ENCODE peak calls at places on chromosomes 2 and 18, in seven cellular contexts. One of them, this sample, is unnamed.

GRCh38 chr18:35024965-35025364 is 16.2 kb upstream of the MAPRE2 start:
- DNase-seq in GM12892: no peak
- DNase-seq in K562: no peak
- DNase-seq in SK-N-SH: no peak
- DNase-seq in HepG2: peak
- DNase-seq in GM12878: no peak
- DNase-seq in H1: no peak
- DNase-seq in this sample: no peak

GRCh38 chr2:15625344-15626036 is 33.8 kb downstream of the DDX1 start:
- DNase-seq in GM12878: no peak
- DNase-seq in GM12892: no peak
- DNase-seq in K562: no peak
- DNase-seq in HepG2: no peak
- DNase-seq in SK-N-SH: no peak
- DNase-seq in H1: no peak
- DNase-seq in this sample: no peak

GRCh38 chr2:71071681-71072398 is 3.4 kb downstream of the NAGK start:
- DNase-seq in H1: no peak
- DNase-seq in SK-N-SH: no peak
- DNase-seq in HepG2: no peak
- DNase-seq in GM12878: peak
- DNase-seq in K562: peak
- DNase-seq in GM12892: peak
- DNase-seq in this sample: peak

GRCh38 chr2:169247231-169247630 is 115.1 kb downstream of the LRP2 start:
- DNase-seq in K562: no peak
- DNase-seq in H1: no peak
- DNase-seq in HepG2: no peak
- DNase-seq in GM12878: no peak
- DNase-seq in SK-N-SH: no peak
- DNase-seq in GM12892: no peak
- DNase-seq in this sample: no peak

GRCh38 chr2:163347982-163348842 is 387.6 kb downstream of the FIGN start:
- DNase-seq in HepG2: no peak
- DNase-seq in GM12892: no peak
- DNase-seq in K562: no peak
- DNase-seq in SK-N-SH: no peak
- DNase-seq in GM12878: no peak
- DNase-seq in H1: peak
- DNase-seq in this sample: no peak

GRCh38 chr18:48892146-48892855 is 58.5 kb downstream of the SMAD7 start:
- DNase-seq in GM12892: no peak
- DNase-seq in HepG2: no peak
- DNase-seq in GM12878: no peak
- DNase-seq in H1: no peak
- DNase-seq in SK-N-SH: no peak
- DNase-seq in K562: no peak
- DNase-seq in this sample: no peak

GRCh38 chr18:4172491-4172890 is 282.6 kb downstream of the DLGAP1 start:
- DNase-seq in GM12878: no peak
- DNase-seq in HepG2: no peak
- DNase-seq in SK-N-SH: no peak
- DNase-seq in GM12892: no peak
- DNase-seq in K562: no peak
- DNase-seq in H1: no peak
- DNase-seq in this sample: no peak

GRCh38 chr2:216619411-216620393 is 13.5 kb upstream of the IGFBP2 start:
- DNase-seq in K562: no peak
- DNase-seq in HepG2: peak
- DNase-seq in SK-N-SH: peak
- DNase-seq in H1: peak
- DNase-seq in GM12878: no peak
- DNase-seq in GM12892: no peak
- DNase-seq in this sample: no peak

GRCh38 chr18:48828713-48829442 is 121.9 kb downstream of the SMAD7 start:
- DNase-seq in GM12878: no peak
- DNase-seq in SK-N-SH: peak
- DNase-seq in GM12892: no peak
- DNase-seq in K562: peak
- DNase-seq in H1: peak
- DNase-seq in HepG2: no peak
- DNase-seq in this sample: no peak

GRCh38 chr2:43025709-43026290 is 200.6 kb downstream of the ZFP36L2 start:
- DNase-seq in K562: no peak
- DNase-seq in SK-N-SH: no peak
- DNase-seq in GM12892: no peak
- DNase-seq in GM12878: no peak
- DNase-seq in H1: no peak
- DNase-seq in HepG2: no peak
- DNase-seq in this sample: no peak

GRCh38 chr2:189559579-189560272 is 20.9 kb downstream of the SLC40A1 start:
- DNase-seq in GM12892: no peak
- DNase-seq in K562: no peak
- DNase-seq in GM12878: no peak
- DNase-seq in H1: no peak
- DNase-seq in SK-N-SH: no peak
- DNase-seq in HepG2: no peak
- DNase-seq in this sample: no peak

GRCh38 chr2:182713611-182714010 is 2.4 kb upstream of the DNAJC10 start:
- DNase-seq in K562: no peak
- DNase-seq in HepG2: no peak
- DNase-seq in GM12892: no peak
- DNase-seq in GM12878: no peak
- DNase-seq in H1: no peak
- DNase-seq in SK-N-SH: no peak
- DNase-seq in this sample: no peak

GRCh38 chr2:136362676-136363390 is 244.9 kb upstream of the CXCR4 start:
- DNase-seq in K562: no peak
- DNase-seq in SK-N-SH: no peak
- DNase-seq in GM12892: peak
- DNase-seq in GM12878: no peak
- DNase-seq in H1: no peak
- DNase-seq in HepG2: no peak
- DNase-seq in this sample: no peak

GRCh38 chr18:34848695-34849094 is 138.6 kb downstream of the DTNA start:
- DNase-seq in H1: no peak
- DNase-seq in K562: no peak
- DNase-seq in HepG2: no peak
- DNase-seq in GM12878: no peak
- DNase-seq in GM12892: no peak
- DNase-seq in SK-N-SH: no peak
- DNase-seq in this sample: no peak

GRCh38 chr2:8379134-8379533 is 302.7 kb upstream of the ID2 start:
- DNase-seq in HepG2: no peak
- DNase-seq in SK-N-SH: no peak
- DNase-seq in GM12892: no peak
- DNase-seq in H1: no peak
- DNase-seq in GM12878: no peak
- DNase-seq in K562: no peak
- DNase-seq in this sample: no peak

GRCh38 chr2:176709541-176709951 is 440.3 kb downstream of the MTX2 start:
- DNase-seq in SK-N-SH: no peak
- DNase-seq in GM12878: no peak
- DNase-seq in GM12892: no peak
- DNase-seq in HepG2: no peak
- DNase-seq in K562: no peak
- DNase-seq in H1: no peak
- DNase-seq in this sample: no peak

GRCh38 chr2:105800036-105800755 is 55.5 kb downstream of the NCK2 start:
- DNase-seq in GM12892: no peak
- DNase-seq in HepG2: peak
- DNase-seq in K562: no peak
- DNase-seq in GM12878: no peak
- DNase-seq in SK-N-SH: no peak
- DNase-seq in H1: no peak
- DNase-seq in this sample: no peak

GRCh38 chr2:88181511-88181910 is 11.4 kb downstream of the THNSL2 start:
- DNase-seq in GM12878: no peak
- DNase-seq in K562: no peak
- DNase-seq in SK-N-SH: no peak
- DNase-seq in GM12892: no peak
- DNase-seq in HepG2: no peak
- DNase-seq in H1: no peak
- DNase-seq in this sample: no peak
- TF ChIP-seq TAF1 in GM12878: no peak
- TF ChIP-seq TAF1 in K562: no peak
- TF ChIP-seq TAF1 in SK-N-SH: no peak
- TF ChIP-seq TAF1 in GM12892: no peak
- TF ChIP-seq TAF1 in HepG2: no peak
- TF ChIP-seq TAF1 in H1: no peak
- TF ChIP-seq TAF1 in this sample: no peak

DNA sequence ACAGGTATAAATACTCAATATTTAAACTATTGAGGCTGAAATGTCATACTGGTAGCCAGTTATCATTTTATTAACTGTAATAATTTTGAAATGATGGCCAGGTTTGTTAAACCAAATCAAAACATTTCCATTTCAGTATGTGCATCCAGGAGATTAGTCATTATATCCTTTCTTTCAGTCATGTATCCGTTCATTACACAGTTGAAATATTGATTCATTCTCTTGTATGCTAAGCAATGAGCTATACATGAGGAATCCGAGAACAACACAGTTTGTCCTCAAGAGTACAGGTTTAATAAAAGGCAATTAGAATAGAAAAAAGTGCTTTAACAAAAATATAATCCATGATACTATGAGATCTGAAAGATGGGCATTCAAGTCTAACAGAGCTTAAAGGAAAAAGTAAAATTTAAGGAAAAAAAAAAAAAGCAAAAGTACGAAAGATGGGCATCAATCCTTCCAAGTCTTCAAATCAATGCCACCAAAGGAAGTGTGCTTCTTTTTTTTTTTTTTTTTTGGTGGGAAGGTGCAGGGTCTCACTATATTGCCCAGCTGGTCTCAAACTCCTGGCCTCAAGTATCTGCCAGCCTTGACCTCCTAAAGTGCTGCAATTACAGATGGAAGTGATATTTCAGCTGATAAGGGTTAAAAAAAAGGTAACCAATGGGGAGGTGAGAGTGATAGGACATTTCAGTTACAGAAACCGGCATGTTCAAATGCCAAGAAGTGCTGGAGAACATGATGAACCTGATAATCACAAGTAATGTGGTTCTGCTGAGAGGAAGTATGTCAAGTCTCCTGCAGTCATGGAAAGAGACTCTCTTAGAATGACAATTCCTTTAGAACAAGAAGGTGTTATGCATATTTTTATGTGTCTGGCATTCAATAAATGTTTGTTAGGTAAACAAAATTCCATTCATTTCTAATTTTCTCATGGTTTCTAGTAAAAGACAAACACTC is 35.8 kb downstream of the PUM2 start:
- DNase-seq in H1: no peak
- DNase-seq in GM12892: no peak
- DNase-seq in SK-N-SH: no peak
- DNase-seq in GM12878: no peak
- DNase-seq in HepG2: no peak
- DNase-seq in K562: no peak
- DNase-seq in this sample: no peak
- TF ChIP-seq TAF1 in H1: no peak
- TF ChIP-seq TAF1 in GM12892: no peak
- TF ChIP-seq TAF1 in SK-N-SH: no peak
- TF ChIP-seq TAF1 in GM12878: no peak
- TF ChIP-seq TAF1 in HepG2: no peak
- TF ChIP-seq TAF1 in K562: no peak
- TF ChIP-seq TAF1 in this sample: no peak

GRCh38 chr2:157304811-157305712 is 20.6 kb downstream of the ERMN start:
- DNase-seq in GM12892: no peak
- DNase-seq in HepG2: no peak
- DNase-seq in H1: no peak
- DNase-seq in K562: no peak
- DNase-seq in SK-N-SH: no peak
- DNase-seq in GM12878: no peak
- DNase-seq in this sample: no peak

GRCh38 chr2:157305713-157306110 is 19.9 kb downstream of the ERMN start:
- DNase-seq in HepG2: no peak
- DNase-seq in GM12878: no peak
- DNase-seq in GM12892: no peak
- DNase-seq in H1: no peak
- DNase-seq in SK-N-SH: no peak
- DNase-seq in K562: no peak
- DNase-seq in this sample: no peak

GRCh38 chr2:157303612-157304011 is 22.0 kb downstream of the ERMN start:
- DNase-seq in H1: no peak
- DNase-seq in GM12892: no peak
- DNase-seq in GM12878: no peak
- DNase-seq in SK-N-SH: no peak
- DNase-seq in K562: no peak
- DNase-seq in HepG2: no peak
- DNase-seq in this sample: no peak

GRCh38 chr2:157301323-157301722 is 24.3 kb downstream of the ERMN start:
- DNase-seq in K562: no peak
- DNase-seq in SK-N-SH: no peak
- DNase-seq in HepG2: no peak
- DNase-seq in GM12878: no peak
- DNase-seq in H1: no peak
- DNase-seq in GM12892: no peak
- DNase-seq in this sample: no peak

DNA sequence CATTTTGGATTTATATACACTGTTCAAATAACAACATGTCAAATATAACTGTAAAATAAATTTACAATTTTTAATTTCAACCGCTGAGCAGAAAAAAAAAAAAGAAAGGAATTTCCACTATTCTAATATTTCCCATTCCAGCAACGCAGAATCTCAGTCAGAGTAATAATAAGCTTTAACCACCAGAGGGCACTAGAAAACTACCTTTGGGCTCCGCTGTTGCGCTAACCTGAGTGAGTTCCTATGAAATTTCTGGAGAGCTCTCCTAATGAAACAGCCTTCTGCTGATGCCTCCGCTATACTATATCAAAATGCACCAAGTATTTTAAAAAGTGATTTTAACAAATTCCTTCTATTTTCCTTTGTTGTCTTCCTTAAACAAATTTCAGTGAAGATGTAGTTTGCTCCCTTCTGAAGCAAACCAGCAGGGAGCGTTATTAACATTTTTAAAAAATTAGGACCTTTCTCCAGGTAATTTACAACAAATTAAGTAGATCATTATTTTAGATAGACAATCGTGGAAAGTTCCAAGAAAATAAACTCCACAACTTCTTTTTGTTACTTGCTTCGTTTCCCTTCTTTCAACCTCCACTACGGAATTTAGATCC is 23.0 kb downstream of the ERMN start:
- DNase-seq in GM12892: peak
- DNase-seq in K562: peak
- DNase-seq in GM12878: peak
- DNase-seq in HepG2: peak
- DNase-seq in H1: no peak
- DNase-seq in SK-N-SH: peak
- DNase-seq in this sample: no peak
- TF ChIP-seq TAF1 in GM12892: no peak
- TF ChIP-seq TAF1 in K562: no peak
- TF ChIP-seq TAF1 in GM12878: no peak
- TF ChIP-seq TAF1 in HepG2: no peak
- TF ChIP-seq TAF1 in H1: no peak
- TF ChIP-seq TAF1 in SK-N-SH: no peak
- TF ChIP-seq TAF1 in this sample: no peak

DNA sequence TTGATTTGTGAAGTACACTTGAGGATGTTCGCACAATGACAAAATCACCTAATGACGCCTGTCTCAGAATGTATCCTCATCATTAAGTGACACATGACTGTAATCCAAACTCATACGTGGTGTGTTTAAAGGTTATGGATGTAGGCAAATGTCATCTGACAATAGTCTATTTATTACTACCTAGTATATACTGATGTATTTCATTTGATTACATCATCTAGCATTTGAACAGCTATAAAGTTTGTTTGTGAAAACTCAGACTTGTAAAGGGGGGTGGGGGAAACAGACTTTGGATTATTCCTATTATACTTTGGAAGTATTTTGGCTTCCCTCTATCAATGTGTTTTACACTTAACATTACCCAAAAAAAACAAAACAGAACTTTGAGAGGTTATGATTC is 129.9 kb downstream of the TANC1 start:
- DNase-seq in H1: peak
- DNase-seq in K562: no peak
- DNase-seq in GM12878: no peak
- DNase-seq in GM12892: no peak
- DNase-seq in SK-N-SH: no peak
- DNase-seq in HepG2: no peak
- DNase-seq in this sample: no peak
- TF ChIP-seq TAF1 in H1: no peak
- TF ChIP-seq TAF1 in K562: no peak
- TF ChIP-seq TAF1 in GM12878: no peak
- TF ChIP-seq TAF1 in GM12892: no peak
- TF ChIP-seq TAF1 in SK-N-SH: no peak
- TF ChIP-seq TAF1 in HepG2: no peak
- TF ChIP-seq TAF1 in this sample: no peak

This sample was measured in GM12891.